ENCODE peak calls at places on chromosomes 13 and 19, in four cellular contexts. H, V, E and F are unnamed samples.

GRCh38 chr13:35512271-35512920 is 35.9 kb upstream of the MAB21L1 start:
- DNase-seq in E (peak; percentile 62), V (peak; percentile 93), H (no peak), F (no peak)

GRCh38 chr19:45419396-45419795 is 4.3 kb downstream of the ERCC1 start:
- DNase-seq in V (no peak), E (no peak), H (no peak), F (no peak)

GRCh38 chr19:52660981-52661380 is 22.8 kb upstream of the ZNF83 start:
- DNase-seq in H (no peak), V (no peak), E (no peak), F (no peak)

GRCh38 chr13:51793570-51794273 is 10.2 kb downstream of the DHRS12 start:
- DNase-seq in H (no peak), V (peak; percentile 88), E (no peak), F (no peak)

GRCh38 chr13:25409938-25410337 is 38.2 kb downstream of the ATP8A2 start:
- DNase-seq in E (no peak), V (no peak), H (no peak), F (no peak)

GRCh38 chr19:1026189-1027019 is at the start of gene CNN2:
- DNase-seq in E (peak; percentile 90), V (peak; percentile 93), H (peak; percentile 48), F (peak; percentile 85)

GRCh38 chr19:10286803-10287737 is at the start of gene ICAM4:
- DNase-seq in H (no peak), E (no peak), V (peak; percentile 18), F (peak; percentile 25)

GRCh38 chr13:21060063-21060826 is 1.1 kb downstream of the LATS2 start:
- DNase-seq in E (peak; percentile 70), H (no peak), V (peak; percentile 76), F (no peak)

GRCh38 chr13:102770435-102770834 is 3.2 kb downstream of the TEX30 start:
- DNase-seq in V (no peak), H (no peak), E (no peak), F (no peak)

GRCh38 chr19:49684251-49684982 is 5.0 kb upstream of the ADM5 start:
- DNase-seq in E (no peak), H (no peak), V (peak; percentile 22), F (no peak)

GRCh38 chr13:21913010-21913409 is 242.1 kb downstream of the FGF9 start:
- DNase-seq in H (no peak), V (no peak), E (no peak), F (no peak)

GRCh38 chr13:55160911-55161310 is 1979.8 kb upstream of the PRR20A start:
- DNase-seq in H (no peak), V (no peak), E (no peak), F (no peak)

GRCh38 chr13:110478405-110479214 is 82.9 kb downstream of the RAB20 start:
- DNase-seq in H (no peak), V (no peak), E (no peak), F (no peak)

GRCh38 chr19:50705422-50706019 is 14.1 kb downstream of the SHANK1 start:
- DNase-seq in H (peak; percentile 13), E (no peak), V (peak; percentile 80), F (no peak)

GRCh38 chr13:87166348-87166747 is 504.8 kb upstream of the SLITRK5 start:
- DNase-seq in H (no peak), V (no peak), E (no peak), F (no peak)

GRCh38 chr13:105121221-105121620 is 1414.2 kb downstream of the EFNB2 start:
- DNase-seq in V (no peak), E (no peak), H (no peak), F (no peak)

GRCh38 chr13:110274687-110275086 is 32.3 kb downstream of the COL4A1 start:
- DNase-seq in V (no peak), H (no peak), E (peak; percentile 74), F (no peak)

GRCh38 chr13:26813626-26814348 is 53.2 kb upstream of the GPR12 start:
- DNase-seq in H (no peak), V (no peak), E (no peak), F (no peak)

GRCh38 chr13:94006271-94006670 is 473.2 kb downstream of the DCT start:
- DNase-seq in H (no peak), V (no peak), E (no peak), F (no peak)

GRCh38 chr13:85503797-85504196 is 295.4 kb downstream of the SLITRK6 start:
- DNase-seq in V (no peak), E (no peak), H (no peak), F (no peak)

GRCh38 chr19:30719189-30719990 is 347.2 kb downstream of the ZNF536 start:
- DNase-seq in E (no peak), V (peak; percentile 60), H (no peak), F (no peak)

GRCh38 chr19:35249848-35250711 is 1.3 kb downstream of the LSR start:
- DNase-seq in E (no peak), H (no peak), V (no peak), F (no peak)

GRCh38 chr13:100197591-100198365 is 108.9 kb downstream of the PCCA start:
- DNase-seq in E (no peak), H (no peak), V (no peak), F (no peak)

GRCh38 chr19:53824134-53824611 is at the start of gene NLRP12:
- DNase-seq in H (no peak), V (no peak), E (no peak), F (no peak)

GRCh38 chr19:8071912-8072311 is 19.4 kb downstream of the CCL25 start:
- DNase-seq in H (no peak), E (no peak), V (no peak), F (no peak)

DNA sequence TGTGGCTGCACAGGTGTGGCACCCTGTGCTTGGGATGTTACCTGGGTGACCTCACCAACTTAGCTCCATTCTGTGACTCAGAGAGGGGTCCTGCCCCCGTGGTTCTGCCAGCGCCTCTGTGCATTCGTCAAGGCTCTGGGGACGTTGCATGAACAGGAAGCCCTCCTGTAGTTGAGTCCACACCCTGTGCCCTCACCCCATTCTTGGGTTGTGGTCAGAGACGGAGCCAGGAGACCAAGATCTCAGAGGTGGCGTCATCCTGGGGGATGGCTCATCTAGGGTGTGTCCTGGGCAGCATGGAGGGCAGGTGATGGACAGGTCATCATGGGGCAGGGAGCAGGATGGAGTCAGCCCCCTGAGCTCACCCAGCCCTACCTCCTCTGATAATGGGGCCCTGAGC is 2.5 kb downstream of the COX6B2 start:
- DNase-seq in H (no peak), E (no peak), V (no peak), F (no peak)
- H3K4me1 ChIP-seq in H (peaks cover 20% of the 10 kb centered on the region), E (peaks cover 3% of the 10 kb centered on the region), V (no peaks in the 10 kb centered on the region), F (peaks cover 10% of the 10 kb centered on the region)

DNA sequence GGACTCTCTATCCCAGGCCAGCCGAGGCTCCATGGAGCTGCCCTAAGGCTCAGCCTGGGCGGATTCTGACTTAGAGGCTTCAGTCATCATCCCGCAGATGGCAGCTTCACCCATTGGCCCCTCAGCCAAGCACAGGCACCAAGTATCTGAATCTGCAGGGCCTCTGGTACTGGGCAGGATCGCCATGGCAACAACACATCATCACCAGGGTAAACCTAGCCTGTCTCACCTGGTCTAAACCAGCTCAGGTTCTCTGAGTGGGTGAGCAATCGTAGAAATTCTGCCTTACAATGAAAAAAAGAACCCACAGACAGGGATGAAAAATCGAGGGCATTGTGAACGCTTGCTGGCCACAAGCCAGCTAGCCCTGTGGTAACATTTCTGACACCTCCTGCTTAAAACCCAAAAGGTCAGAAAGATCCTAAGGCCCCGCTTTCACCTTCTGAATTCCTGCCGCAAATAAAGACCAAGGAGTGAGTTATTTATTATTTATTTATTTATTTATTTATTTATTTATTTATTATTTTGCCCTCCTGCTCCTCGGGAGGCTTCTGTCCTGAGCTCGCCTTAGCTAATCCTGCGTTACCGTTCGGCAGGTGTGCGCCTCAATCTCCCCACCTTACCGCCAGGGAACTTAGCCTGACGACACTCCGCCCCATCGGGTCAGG is 12.0 kb upstream of the CEACAM21 start:
- DNase-seq in V (no peak), H (no peak), E (no peak), F (no peak)
- H3K4me1 ChIP-seq in V (no peaks in the 10 kb centered on the region), H (peaks cover 68% of the 10 kb centered on the region), E (no peaks in the 10 kb centered on the region), F (peaks cover 38% of the 10 kb centered on the region)

DNA sequence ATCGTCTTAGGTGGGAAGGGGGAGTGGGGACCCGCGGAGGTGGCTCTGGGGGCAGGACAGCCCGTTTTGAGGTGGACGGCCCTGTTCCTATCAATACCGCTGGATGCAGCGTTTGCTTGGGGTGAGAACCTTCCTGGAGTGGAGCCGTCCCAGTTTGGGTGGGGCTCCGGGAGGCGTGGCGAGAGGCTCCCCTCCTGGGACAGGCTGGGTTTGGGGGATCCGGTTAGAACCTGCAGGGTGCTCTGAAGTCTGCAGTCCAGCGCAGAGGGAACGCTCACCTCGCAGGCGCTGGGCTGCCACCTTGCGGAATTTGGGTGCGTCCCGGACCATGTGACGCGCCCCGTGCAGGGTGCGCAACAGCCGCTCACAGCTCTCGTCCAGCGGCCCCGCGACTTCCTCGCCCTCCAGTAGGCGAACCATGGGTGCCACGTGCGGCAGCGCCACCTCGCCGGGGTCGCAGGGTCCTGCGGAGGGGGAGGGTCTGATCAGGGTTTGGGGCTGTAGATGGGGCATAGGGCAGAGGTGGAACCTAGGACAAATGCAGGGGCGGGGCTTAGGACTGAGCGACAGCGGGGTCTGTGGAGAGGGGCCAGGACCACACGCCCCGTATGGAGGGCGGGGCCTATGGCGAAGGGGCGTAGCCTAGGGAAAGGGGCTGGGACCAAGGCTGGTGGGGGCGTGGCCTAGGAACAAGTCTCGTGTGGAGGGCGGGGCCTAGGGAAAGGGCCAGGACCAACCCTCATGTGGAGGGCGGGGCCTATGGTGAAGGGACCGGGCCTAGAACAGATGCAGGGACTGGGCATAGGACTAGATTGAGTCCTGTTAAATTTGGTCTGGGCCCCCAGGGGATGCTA is 13.8 kb downstream of the SH2D3A start:
- DNase-seq in H (peak; percentile 62), V (peak; percentile 57), E (peak; percentile 88), F (peak; percentile 79)
- H3K4me1 ChIP-seq in H (peaks cover 4% of the 10 kb centered on the region), V (peaks cover 22% of the 10 kb centered on the region), E (no peaks in the 10 kb centered on the region), F (no peaks in the 10 kb centered on the region)

GRCh38 chr19:13132471-13133166 is 14.6 kb downstream of the NACC1 start:
- DNase-seq in E (no peak), V (peak; percentile 66), H (no peak), F (no peak)

GRCh38 chr19:13134626-13135025 is 15.5 kb downstream of the STX10 start:
- DNase-seq in E (no peak), V (no peak), H (no peak), F (no peak)

GRCh38 chr19:13130886-13131490 is 12.9 kb downstream of the NACC1 start:
- DNase-seq in E (no peak), H (no peak), V (no peak), F (no peak)

GRCh38 chr19:13135068-13136062 is 14.8 kb downstream of the STX10 start:
- DNase-seq in V (no peak), E (no peak), H (no peak), F (no peak)

DNA sequence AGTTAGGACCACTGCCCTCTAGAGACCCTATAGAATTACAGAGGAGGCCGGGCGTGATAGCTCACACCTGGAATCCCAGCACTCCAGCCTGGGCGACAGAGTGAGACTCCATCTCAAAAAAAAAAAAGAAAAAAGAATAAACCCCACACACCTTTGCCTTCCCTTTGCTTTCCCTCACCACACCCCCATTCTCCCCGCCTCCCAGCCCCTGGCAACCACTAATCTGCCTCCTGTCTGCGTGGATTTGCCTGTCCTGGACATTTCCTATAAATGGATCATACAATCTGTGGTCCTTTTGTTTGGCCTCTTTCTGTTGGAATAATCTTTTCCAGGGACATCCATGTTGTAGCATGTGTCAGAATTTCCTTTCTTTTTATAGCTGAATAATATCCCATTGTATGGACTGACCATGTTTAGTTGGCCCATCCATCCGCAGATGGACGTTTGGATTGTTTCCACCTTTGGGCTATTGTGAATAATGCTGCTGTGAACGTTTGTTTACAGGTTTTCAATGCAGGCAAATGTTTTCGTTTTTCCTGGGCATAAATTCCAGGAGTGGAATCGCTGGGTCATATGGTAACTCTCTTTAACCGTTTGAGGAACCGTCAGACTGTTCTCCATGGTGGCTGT is 15.3 kb downstream of the NACC1 start:
- DNase-seq in E (no peak), H (no peak), V (no peak), F (no peak)
- H3K4me1 ChIP-seq in E (no peaks in the 10 kb centered on the region), H (peaks cover 8% of the 10 kb centered on the region), V (peaks cover 9% of the 10 kb centered on the region), F (no peaks in the 10 kb centered on the region)